ENCODE peak calls at places on chromosome 21, in four cellular contexts. One of them, this sample, is unnamed.

GRCh38 chr21:16117851-16118592 is 388.2 kb downstream of the USP25 start:
- DNase-seq in fibroblast of lung: peak
- DNase-seq in kidney epithelial cell: peak
- DNase-seq in tibial nerve: no peak
- DNase-seq in this sample: peak

GRCh38 chr21:27017251-27017650 is 50.4 kb upstream of the ADAMTS5 start:
- DNase-seq in fibroblast of lung: peak
- DNase-seq in kidney epithelial cell: no peak
- DNase-seq in tibial nerve: no peak
- DNase-seq in this sample: no peak

GRCh38 chr21:24456358-24456757 is 1150.9 kb downstream of the MRPL39 start:
- DNase-seq in fibroblast of lung: peak
- DNase-seq in kidney epithelial cell: no peak
- DNase-seq in tibial nerve: no peak
- DNase-seq in this sample: no peak

GRCh38 chr21:45228171-45228641 is 59.5 kb downstream of the POFUT2 start:
- DNase-seq in fibroblast of lung: peak
- DNase-seq in kidney epithelial cell: peak
- DNase-seq in tibial nerve: no peak
- DNase-seq in this sample: peak

GRCh38 chr21:34345091-34345871 is 18.5 kb upstream of the KCNE2 start:
- DNase-seq in fibroblast of lung: peak
- DNase-seq in kidney epithelial cell: no peak
- DNase-seq in tibial nerve: no peak
- DNase-seq in this sample: no peak

GRCh38 chr21:26405735-26406361 is 167.2 kb downstream of the CYYR1 start:
- DNase-seq in fibroblast of lung: peak
- DNase-seq in kidney epithelial cell: peak
- DNase-seq in tibial nerve: no peak
- DNase-seq in this sample: peak

GRCh38 chr21:35943752-35944151 is 116.6 kb downstream of the SETD4 start:
- DNase-seq in fibroblast of lung: no peak
- DNase-seq in kidney epithelial cell: no peak
- DNase-seq in tibial nerve: no peak
- DNase-seq in this sample: no peak

GRCh38 chr21:45234127-45234526 is 53.6 kb downstream of the POFUT2 start:
- DNase-seq in fibroblast of lung: no peak
- DNase-seq in kidney epithelial cell: no peak
- DNase-seq in tibial nerve: no peak
- DNase-seq in this sample: no peak

GRCh38 chr21:29072873-29073221 is 601 bp downstream of the CCT8 start:
- DNase-seq in fibroblast of lung: peak
- DNase-seq in kidney epithelial cell: no peak
- DNase-seq in tibial nerve: no peak
- DNase-seq in this sample: no peak

GRCh38 chr21:46253610-46254124 is 25.1 kb upstream of the LSS start:
- DNase-seq in fibroblast of lung: no peak
- DNase-seq in kidney epithelial cell: no peak
- DNase-seq in tibial nerve: no peak
- DNase-seq in this sample: no peak

DNA sequence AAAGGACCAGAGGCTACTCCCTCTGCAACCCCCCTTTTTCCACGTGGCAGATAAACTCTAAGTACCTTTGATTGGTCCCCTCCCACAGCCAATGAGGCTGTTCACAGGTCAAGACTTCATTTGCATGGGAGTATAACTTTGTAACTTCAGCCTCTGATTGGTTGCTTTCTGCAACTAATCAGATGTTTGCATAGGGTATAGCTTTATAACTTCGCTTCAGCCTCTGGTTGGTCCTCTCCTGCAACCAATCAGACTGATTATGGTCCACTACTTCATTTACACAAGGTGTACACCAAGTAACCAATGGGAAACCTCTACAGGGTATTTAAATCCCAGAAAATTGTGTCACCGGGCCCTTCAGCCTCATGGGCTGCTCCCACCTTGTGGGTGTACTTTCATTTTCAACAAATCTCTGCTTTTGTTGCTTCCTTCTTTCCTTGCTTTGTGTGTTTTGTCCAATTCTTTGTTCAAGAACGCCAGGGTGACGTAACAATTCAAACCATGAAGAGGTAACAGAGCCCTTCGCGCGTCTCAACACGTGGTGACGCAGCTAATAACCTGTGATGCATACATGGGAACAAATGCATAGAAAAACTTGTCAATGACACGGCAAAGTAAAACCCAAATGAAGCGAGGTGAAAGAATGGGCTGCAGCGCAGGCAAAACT is 47.2 kb downstream of the VPS26C start:
- DNase-seq in fibroblast of lung: peak
- DNase-seq in kidney epithelial cell: no peak
- DNase-seq in tibial nerve: no peak
- DNase-seq in this sample: no peak
- H3K4me3 ChIP-seq in fibroblast of lung: peak
- H3K4me3 ChIP-seq in kidney epithelial cell: peak
- H3K4me3 ChIP-seq in tibial nerve: peak
- H3K4me3 ChIP-seq in this sample: peak

GRCh38 chr21:32198369-32198768 is 80.5 kb downstream of the MIS18A start:
- DNase-seq in fibroblast of lung: no peak
- DNase-seq in kidney epithelial cell: no peak
- DNase-seq in tibial nerve: no peak
- DNase-seq in this sample: no peak
- TF ChIP-seq CTCF in fibroblast of lung: no peak
- TF ChIP-seq CTCF in kidney epithelial cell: no peak
- TF ChIP-seq CTCF in tibial nerve: no peak
- TF ChIP-seq CTCF in this sample: no peak

DNA sequence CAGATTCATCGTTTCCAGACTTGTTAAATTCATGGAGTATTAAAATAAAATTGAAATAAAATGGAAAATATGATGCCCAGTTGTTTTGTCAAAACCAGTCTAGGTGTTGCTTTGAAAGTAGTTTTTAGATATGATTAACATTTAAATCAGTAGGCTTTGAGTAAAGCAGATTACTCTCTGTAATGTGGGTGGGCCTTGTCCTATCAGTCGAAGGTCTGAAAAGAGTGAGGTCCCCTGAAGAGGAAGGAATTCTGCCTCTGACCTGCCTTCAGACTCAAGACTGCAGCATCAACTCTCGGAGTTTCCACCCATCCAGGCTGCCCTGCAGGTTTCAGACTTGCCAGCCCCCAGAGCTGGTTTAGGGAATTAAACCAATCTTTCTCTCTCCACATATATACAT is 36.2 kb downstream of the C21orf91 start:
- DNase-seq in fibroblast of lung: no peak
- DNase-seq in kidney epithelial cell: no peak
- DNase-seq in tibial nerve: no peak
- DNase-seq in this sample: no peak
- H3K4me3 ChIP-seq in fibroblast of lung: no peak
- H3K4me3 ChIP-seq in kidney epithelial cell: no peak
- H3K4me3 ChIP-seq in tibial nerve: no peak
- H3K4me3 ChIP-seq in this sample: no peak

DNA sequence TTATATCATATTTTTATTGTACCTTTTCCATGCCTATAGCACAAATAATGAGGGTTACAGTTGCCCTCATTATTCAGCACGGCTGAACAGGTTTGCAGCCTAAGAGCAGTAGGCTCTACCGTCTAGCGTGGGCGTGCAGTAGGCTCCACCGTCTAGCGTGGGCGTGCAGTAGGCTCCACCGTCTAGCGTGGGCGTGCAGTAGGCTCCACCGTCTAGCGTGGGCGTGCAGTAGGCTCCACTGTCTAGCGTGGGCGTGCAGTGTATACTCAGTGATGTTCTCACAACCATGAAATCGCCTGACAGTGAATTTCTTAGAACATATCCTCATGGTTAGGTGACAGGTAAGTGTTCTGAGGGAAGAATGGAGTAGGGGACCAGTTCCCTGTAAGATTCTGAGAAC is 84.9 kb downstream of the DYRK1A start:
- DNase-seq in fibroblast of lung: no peak
- DNase-seq in kidney epithelial cell: no peak
- DNase-seq in tibial nerve: no peak
- DNase-seq in this sample: no peak
- TF ChIP-seq CTCF in fibroblast of lung: no peak
- TF ChIP-seq CTCF in kidney epithelial cell: no peak
- TF ChIP-seq CTCF in tibial nerve: no peak
- TF ChIP-seq CTCF in this sample: no peak

DNA sequence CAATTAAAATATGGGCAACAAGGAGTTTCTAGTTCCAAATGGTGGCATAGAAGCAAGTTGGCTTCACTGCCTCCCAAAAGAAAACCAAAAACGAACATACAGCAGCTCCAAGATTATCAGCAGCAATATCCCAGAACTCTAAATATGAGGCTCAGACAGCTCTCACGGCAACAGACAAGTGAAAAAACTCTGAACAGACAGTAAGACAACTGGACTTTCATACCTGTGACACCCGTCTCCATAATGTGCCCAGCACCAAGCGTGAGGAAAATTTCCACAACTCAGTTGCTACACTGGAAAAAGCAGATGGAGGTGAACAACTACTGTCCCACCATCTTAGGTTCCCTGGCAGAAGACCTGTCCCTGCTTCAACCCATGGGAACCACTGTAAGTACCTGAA is 39.9 kb downstream of the HSF2BP start:
- DNase-seq in fibroblast of lung: no peak
- DNase-seq in kidney epithelial cell: no peak
- DNase-seq in tibial nerve: no peak
- DNase-seq in this sample: no peak
- H3K4me3 ChIP-seq in fibroblast of lung: no peak
- H3K4me3 ChIP-seq in kidney epithelial cell: no peak
- H3K4me3 ChIP-seq in tibial nerve: no peak
- H3K4me3 ChIP-seq in this sample: no peak

GRCh38 chr21:33230518-33231324 is 983 bp downstream of the IFNAR2 start:
- DNase-seq in fibroblast of lung: peak
- DNase-seq in kidney epithelial cell: peak
- DNase-seq in tibial nerve: no peak
- DNase-seq in this sample: peak
- TF ChIP-seq CTCF in fibroblast of lung: no peak
- TF ChIP-seq CTCF in kidney epithelial cell: peak
- TF ChIP-seq CTCF in tibial nerve: no peak
- TF ChIP-seq CTCF in this sample: no peak

GRCh38 chr21:31898898-31899630 is 26.2 kb downstream of the HUNK start:
- DNase-seq in fibroblast of lung: no peak
- DNase-seq in kidney epithelial cell: no peak
- DNase-seq in tibial nerve: no peak
- DNase-seq in this sample: no peak
- H3K4me3 ChIP-seq in fibroblast of lung: no peak
- H3K4me3 ChIP-seq in kidney epithelial cell: no peak
- H3K4me3 ChIP-seq in tibial nerve: no peak
- H3K4me3 ChIP-seq in this sample: no peak

DNA sequence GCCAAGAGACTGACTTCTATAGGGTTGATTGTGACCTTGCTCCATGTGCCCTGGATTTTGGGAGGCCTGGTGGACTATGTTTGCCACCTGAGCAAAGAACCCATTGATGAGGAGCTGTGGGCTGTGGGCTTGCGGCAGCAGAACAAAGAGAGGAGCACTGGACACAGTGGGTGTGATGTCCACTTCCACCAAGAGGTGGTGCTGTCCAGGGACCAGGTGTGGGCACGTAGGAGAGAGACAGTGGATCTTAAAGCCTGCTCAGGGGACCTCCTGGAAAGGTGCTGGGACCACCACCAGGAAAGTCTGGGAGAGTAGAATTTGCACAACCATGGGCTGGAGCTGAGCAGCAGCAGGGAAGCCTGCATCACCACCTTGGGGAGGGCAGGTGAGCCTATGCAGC is 106.7 kb upstream of the ETS2 start:
- DNase-seq in fibroblast of lung: no peak
- DNase-seq in kidney epithelial cell: no peak
- DNase-seq in tibial nerve: no peak
- DNase-seq in this sample: no peak
- TF ChIP-seq CTCF in fibroblast of lung: peak
- TF ChIP-seq CTCF in kidney epithelial cell: no peak
- TF ChIP-seq CTCF in tibial nerve: no peak
- TF ChIP-seq CTCF in this sample: peak

GRCh38 chr21:42227909-42228708 is 9.2 kb downstream of the ABCG1 start:
- DNase-seq in fibroblast of lung: peak
- DNase-seq in kidney epithelial cell: peak
- DNase-seq in tibial nerve: peak
- DNase-seq in this sample: no peak
- H3K4me3 ChIP-seq in fibroblast of lung: no peak
- H3K4me3 ChIP-seq in kidney epithelial cell: no peak
- H3K4me3 ChIP-seq in tibial nerve: no peak
- H3K4me3 ChIP-seq in this sample: no peak

GRCh38 chr21:17513214-17514123 is 626 bp downstream of the CXADR start:
- DNase-seq in fibroblast of lung: peak
- DNase-seq in kidney epithelial cell: no peak
- DNase-seq in tibial nerve: no peak
- DNase-seq in this sample: no peak

GRCh38 chr21:17506936-17507335 is 5.9 kb upstream of the CXADR start:
- DNase-seq in fibroblast of lung: no peak
- DNase-seq in kidney epithelial cell: no peak
- DNase-seq in tibial nerve: no peak
- DNase-seq in this sample: no peak

GRCh38 chr21:17514124-17514481 is 1.3 kb downstream of the CXADR start:
- DNase-seq in fibroblast of lung: peak
- DNase-seq in kidney epithelial cell: no peak
- DNase-seq in tibial nerve: no peak
- DNase-seq in this sample: no peak

DNA sequence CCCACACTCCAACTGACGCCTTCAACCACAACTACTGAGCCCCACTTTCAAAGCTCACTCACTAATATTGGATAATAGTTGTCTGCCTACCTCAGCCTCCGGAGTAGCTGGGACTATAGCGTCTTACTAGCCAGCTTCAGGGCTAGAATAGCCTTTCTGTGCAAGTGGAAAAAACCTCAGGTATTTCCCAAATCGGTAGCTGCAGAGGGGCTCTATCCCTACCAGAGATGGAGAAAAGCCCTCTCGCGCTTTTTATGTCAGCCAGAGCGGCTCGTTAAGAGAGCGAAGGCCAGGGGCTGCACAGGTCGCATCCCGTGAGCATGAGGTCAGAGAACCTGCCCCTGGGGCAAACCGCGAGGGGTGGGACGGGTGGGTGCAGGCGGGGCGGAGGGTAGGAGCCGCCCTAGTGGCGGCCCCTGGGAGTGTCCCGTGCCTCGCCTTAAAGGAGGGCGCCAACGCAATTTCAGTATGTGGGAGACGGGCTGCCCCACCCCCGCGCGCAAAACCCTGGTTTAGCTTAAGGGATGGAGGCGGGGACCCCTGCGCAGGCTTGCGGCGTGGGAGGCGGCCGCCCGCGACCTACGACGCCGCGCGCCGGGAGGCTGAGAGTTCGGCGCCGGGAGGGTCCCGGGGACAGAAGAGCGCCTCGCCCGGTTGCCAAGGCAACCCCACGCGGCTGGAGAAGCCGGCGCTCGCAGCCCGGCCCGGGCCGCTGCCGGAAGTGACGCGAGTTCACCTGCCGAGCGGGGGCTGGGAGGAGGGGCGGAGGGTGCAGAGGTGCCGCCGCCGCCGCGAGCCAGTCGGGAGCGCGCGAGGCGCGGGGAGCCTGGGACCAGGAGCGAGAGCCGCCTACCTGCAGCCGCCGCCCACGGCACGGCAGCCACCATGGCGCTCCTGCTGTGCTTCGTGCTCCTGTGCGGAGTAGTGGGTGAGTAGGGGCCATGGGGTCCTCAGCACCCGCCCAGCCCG is at the start of gene CXADR:
- DNase-seq in fibroblast of lung: peak
- DNase-seq in kidney epithelial cell: no peak
- DNase-seq in tibial nerve: no peak
- DNase-seq in this sample: no peak
- TF ChIP-seq CTCF in fibroblast of lung: peak
- TF ChIP-seq CTCF in kidney epithelial cell: peak
- TF ChIP-seq CTCF in tibial nerve: no peak
- TF ChIP-seq CTCF in this sample: peak

This sample was measured in AG04449.